ENCODE peak calls at places on chromosomes 11 and 22, in seven cellular contexts. L, G, E, D, X, C and S are unnamed samples.

GRCh38 chr11:76660533-76661305 is 9.8 kb downstream of the LRRC32 start:
- DNase-seq in L (peak), G (no peak), E (no peak), D (no peak), X (no peak), C (no peak), S (no peak)

GRCh38 chr11:8989411-8989810 is 14.4 kb downstream of the NRIP3 start:
- DNase-seq in L (no peak), G (no peak), E (no peak), D (peak), X (no peak), C (no peak), S (peak)

GRCh38 chr11:74641905-74642304 is 49.5 kb downstream of the POLD3 start:
- DNase-seq in L (no peak), G (peak), E (no peak), D (no peak), X (no peak), C (no peak), S (no peak)

GRCh38 chr22:19115628-19116027 is 6.6 kb downstream of the DGCR2 start:
- DNase-seq in L (no peak), G (no peak), E (no peak), D (no peak), X (no peak), C (peak), S (no peak)

GRCh38 chr11:16860632-16861031 is 122.2 kb downstream of the C11orf58 start:
- DNase-seq in L (no peak), G (no peak), E (no peak), D (no peak), X (no peak), C (no peak), S (no peak)

GRCh38 chr11:112016088-112016764 is 9.0 kb upstream of the DLAT start:
- DNase-seq in L (no peak), G (peak), E (no peak), D (peak), X (no peak), C (no peak), S (peak)

GRCh38 chr11:77172666-77172982 is 44.6 kb downstream of the MYO7A start:
- DNase-seq in L (no peak), G (no peak), E (no peak), D (peak), X (no peak), C (no peak), S (no peak)

GRCh38 chr11:41446566-41446965 is 12.9 kb downstream of the LRRC4C start:
- DNase-seq in L (no peak), G (no peak), E (no peak), D (peak), X (no peak), C (no peak), S (no peak)

GRCh38 chr11:58004664-58005063 is 19.0 kb upstream of the OR9Q1 start:
- DNase-seq in L (no peak), G (no peak), E (no peak), D (no peak), X (no peak), C (no peak), S (no peak)

GRCh38 chr11:20127671-20128527 is 32.4 kb downstream of the DBX1 start:
- DNase-seq in L (no peak), G (peak), E (no peak), D (peak), X (no peak), C (peak), S (peak)

GRCh38 chr11:66902486-66903177 is 45.8 kb downstream of the LRFN4 start:
- DNase-seq in L (no peak), G (no peak), E (no peak), D (no peak), X (no peak), C (no peak), S (no peak)

GRCh38 chr11:87879118-87879517 is 296.1 kb downstream of the RAB38 start:
- DNase-seq in L (no peak), G (no peak), E (no peak), D (no peak), X (no peak), C (no peak), S (no peak)

GRCh38 chr22:45526263-45526662 is 23.6 kb downstream of the FBLN1 start:
- DNase-seq in L (no peak), G (no peak), E (no peak), D (no peak), X (no peak), C (no peak), S (no peak)

GRCh38 chr11:119774180-119774763 is 45.3 kb upstream of the NECTIN1 start:
- DNase-seq in L (no peak), G (peak), E (no peak), D (no peak), X (no peak), C (no peak), S (peak)

GRCh38 chr11:115965754-115966504 is 461.7 kb upstream of the CADM1 start:
- DNase-seq in L (no peak), G (peak), E (no peak), D (peak), X (no peak), C (no peak), S (peak)

GRCh38 chr22:22442928-22443709 is 65.4 kb downstream of the ZNF280B start:
- DNase-seq in L (no peak), G (no peak), E (no peak), D (no peak), X (no peak), C (no peak), S (no peak)

GRCh38 chr11:128342511-128343133 is 244.7 kb downstream of the ETS1 start:
- DNase-seq in L (no peak), G (no peak), E (no peak), D (peak), X (no peak), C (peak), S (peak)

GRCh38 chr11:289145-289705 is 299 bp downstream of the PGGHG start:
- DNase-seq in L (no peak), G (peak), E (no peak), D (no peak), X (no peak), C (peak), S (no peak)

GRCh38 chr11:43360361-43361032 is 1.8 kb downstream of the TTC17 start:
- DNase-seq in L (no peak), G (no peak), E (no peak), D (peak), X (no peak), C (no peak), S (peak)

GRCh38 chr11:616320-617220 is 820 bp upstream of the IRF7 start:
- DNase-seq in L (no peak), G (no peak), E (no peak), D (no peak), X (no peak), C (no peak), S (no peak)

GRCh38 chr11:43925932-43926505 is 16.4 kb upstream of the C11orf96 start:
- DNase-seq in L (no peak), G (no peak), E (no peak), D (no peak), X (no peak), C (no peak), S (peak)

GRCh38 chr11:120339394-120339890 is 3.2 kb downstream of the ARHGEF12 start:
- DNase-seq in L (no peak), G (peak), E (no peak), D (no peak), X (no peak), C (peak), S (peak)

GRCh38 chr11:19739872-19740271 is 27.2 kb downstream of the NAV2 start:
- DNase-seq in L (peak), G (no peak), E (no peak), D (no peak), X (no peak), C (no peak), S (peak)

GRCh38 chr11:102846292-102846691 is 2.9 kb upstream of the MMP3 start:
- DNase-seq in L (no peak), G (no peak), E (no peak), D (peak), X (no peak), C (no peak), S (no peak)

GRCh38 chr11:8252946-8253345 is 10.7 kb downstream of the LMO1 start:
- DNase-seq in L (no peak), G (peak), E (no peak), D (no peak), X (no peak), C (no peak), S (no peak)

GRCh38 chr11:86370922-86371614 is 3.6 kb upstream of the CCDC81 start:
- DNase-seq in L (no peak), G (peak), E (no peak), D (peak), X (no peak), C (no peak), S (peak)

GRCh38 chr11:22633354-22633902 is 7.8 kb upstream of the FANCF start:
- DNase-seq in L (no peak), G (no peak), E (no peak), D (no peak), X (no peak), C (no peak), S (no peak)

GRCh38 chr11:47409440-47410403 is 1.3 kb downstream of the SLC39A13 start:
- DNase-seq in L (peak), G (no peak), E (no peak), D (no peak), X (no peak), C (no peak), S (no peak)

GRCh38 chr11:134418119-134418840 is 6.2 kb upstream of the B3GAT1 start:
- DNase-seq in L (no peak), G (no peak), E (no peak), D (no peak), X (no peak), C (no peak), S (peak)

GRCh38 chr22:27348634-27349033 is 452.9 kb downstream of the MN1 start:
- DNase-seq in L (no peak), G (peak), E (no peak), D (peak), X (no peak), C (no peak), S (peak)

GRCh38 chr11:2090172-2091111 is 48.7 kb downstream of the IGF2 start:
- DNase-seq in L (peak), G (no peak), E (no peak), D (no peak), X (no peak), C (no peak), S (no peak)

GRCh38 chr11:96256604-96257003 is 86.4 kb downstream of the MAML2 start:
- DNase-seq in L (no peak), G (no peak), E (no peak), D (no peak), X (no peak), C (no peak), S (no peak)

GRCh38 chr11:2166091-2166851 is 5.3 kb upstream of the INS start:
- DNase-seq in L (no peak), G (no peak), E (no peak), D (no peak), X (no peak), C (peak), S (peak)

GRCh38 chr22:45872659-45873263 is 104.2 kb downstream of the WNT7B start:
- DNase-seq in L (no peak), G (no peak), E (no peak), D (no peak), X (no peak), C (no peak), S (no peak)

GRCh38 chr22:45318168-45318557 is 8.4 kb downstream of the FAM118A start:
- DNase-seq in L (peak), G (peak), E (no peak), D (peak), X (no peak), C (peak), S (peak)

GRCh38 chr22:37538590-37539357 is 19.6 kb upstream of the CARD10 start:
- DNase-seq in L (peak), G (peak), E (peak), D (peak), X (peak), C (peak), S (peak)

GRCh38 chr11:19803506-19803998 is 90.9 kb downstream of the NAV2 start:
- DNase-seq in L (no peak), G (peak), E (no peak), D (no peak), X (no peak), C (no peak), S (no peak)

GRCh38 chr22:29983296-29983917 is 96.9 kb upstream of the HORMAD2 start:
- DNase-seq in L (no peak), G (no peak), E (no peak), D (no peak), X (no peak), C (no peak), S (no peak)

GRCh38 chr22:29977107-29977506 is 94.1 kb downstream of the MTMR3 start:
- DNase-seq in L (no peak), G (no peak), E (no peak), D (no peak), X (no peak), C (no peak), S (no peak)

GRCh38 chr22:29975494-29975893 is 92.5 kb downstream of the MTMR3 start:
- DNase-seq in L (no peak), G (no peak), E (no peak), D (no peak), X (no peak), C (no peak), S (no peak)

DNA sequence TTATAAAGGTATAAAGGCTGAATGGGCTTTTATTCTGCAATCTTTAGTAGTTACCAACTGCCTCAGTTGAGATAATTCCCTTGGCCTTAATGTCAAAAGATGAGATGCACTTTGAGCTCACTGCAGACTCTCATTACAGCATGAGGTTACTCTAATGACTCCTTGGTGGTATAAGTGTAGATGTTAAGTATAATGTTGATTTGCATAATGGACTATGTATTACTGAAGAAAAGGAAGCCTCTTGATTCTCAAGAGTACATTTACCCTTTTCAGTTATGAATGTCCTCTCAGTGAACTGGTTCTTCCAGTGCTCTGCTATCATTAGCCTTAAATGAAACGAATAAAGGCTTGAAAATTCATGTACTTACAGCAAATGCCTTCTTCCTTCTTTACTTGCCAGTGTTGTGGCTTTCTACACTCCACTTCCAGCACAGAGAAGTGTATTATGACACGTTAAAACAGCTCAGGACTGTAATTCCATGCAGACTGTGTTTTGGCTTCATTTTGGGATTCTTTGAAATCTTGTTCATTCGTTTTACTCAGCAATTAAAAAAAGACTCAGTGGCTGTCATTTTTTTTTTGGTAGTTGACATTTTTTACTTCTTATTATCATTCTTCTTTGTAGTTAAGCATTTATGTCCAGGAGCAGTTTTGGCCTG is 96.8 kb downstream of the MTMR3 start:
- DNase-seq in L (no peak), G (no peak), E (no peak), D (peak), X (no peak), C (no peak), S (no peak)
- H3K4me3 ChIP-seq in L (no peak), G (no peak), E (no peak), D (no peak), X (no peak), C (no peak), S (no peak)

DNA sequence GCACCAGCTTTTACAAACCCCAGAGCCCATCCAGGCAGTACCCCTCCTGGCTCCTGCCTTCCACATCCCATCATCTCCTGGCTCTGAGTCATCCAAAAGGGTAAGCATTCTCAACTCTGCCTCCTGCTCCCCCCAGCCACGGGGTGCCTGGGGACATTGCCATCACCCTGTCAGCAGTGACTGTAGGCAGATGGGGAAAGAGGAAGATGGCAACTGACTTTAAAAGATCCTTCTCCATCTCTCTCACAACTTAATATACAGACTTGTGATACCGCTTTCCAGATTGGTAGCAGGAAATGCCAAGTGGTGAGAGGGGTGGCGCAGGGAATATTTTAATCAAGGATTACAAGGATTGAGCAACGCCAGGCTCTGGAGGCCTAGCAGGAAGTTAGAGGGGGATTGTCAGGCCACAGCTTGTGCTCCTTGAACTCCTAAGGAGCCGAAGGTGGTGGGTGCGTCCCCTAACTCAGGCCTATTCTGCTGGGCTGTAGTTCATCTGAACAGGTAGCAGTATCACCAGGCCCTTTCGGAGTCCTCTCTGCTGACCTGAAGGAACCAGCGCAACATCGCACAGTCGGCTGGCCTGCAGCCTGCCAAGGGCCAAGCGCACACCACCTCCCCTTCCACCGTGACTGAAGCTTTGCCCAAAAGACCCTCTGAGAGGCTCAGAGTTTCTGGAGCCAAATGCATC is 83.3 kb downstream of the ZC3H12C start:
- DNase-seq in L (no peak), G (no peak), E (no peak), D (no peak), X (no peak), C (no peak), S (peak)
- H3K27ac ChIP-seq in L (no peak), G (no peak), E (no peak), D (no peak), X (no peak), C (no peak), S (no peak)

DNA sequence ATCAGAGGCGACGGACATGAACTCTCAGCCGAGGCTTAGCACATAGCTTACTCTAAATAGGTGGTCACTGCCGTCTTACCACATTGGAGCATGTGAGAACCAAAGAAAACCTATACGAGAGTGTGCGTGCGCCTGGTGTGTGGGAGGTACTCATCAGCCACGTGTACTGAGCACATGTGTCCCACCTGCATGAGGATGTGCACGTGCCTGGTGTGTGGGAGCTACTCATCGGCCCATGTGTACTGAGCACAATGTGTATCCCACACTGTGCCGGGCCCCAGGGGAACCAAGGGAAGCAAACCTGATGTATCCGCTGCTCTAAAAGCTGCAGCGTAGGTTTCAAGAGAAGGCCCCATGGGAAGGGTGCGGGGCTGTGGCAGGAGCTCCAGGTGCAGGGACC is 56.4 kb downstream of the ANO1 start:
- DNase-seq in L (no peak), G (no peak), E (no peak), D (no peak), X (no peak), C (no peak), S (no peak)
- H3K4me3 ChIP-seq in L (peak), G (no peak), E (no peak), D (no peak), X (no peak), C (no peak), S (no peak)

GRCh38 chr11:45929486-45930030 is 7.1 kb downstream of the LARGE2 start:
- DNase-seq in L (no peak), G (no peak), E (no peak), D (no peak), X (no peak), C (no peak), S (no peak)

GRCh38 chr11:45930951-45931563 is 8.6 kb downstream of the LARGE2 start:
- DNase-seq in L (no peak), G (no peak), E (no peak), D (no peak), X (no peak), C (no peak), S (no peak)

GRCh38 chr11:45928535-45929215 is 6.2 kb downstream of the LARGE2 start:
- DNase-seq in L (peak), G (no peak), E (no peak), D (no peak), X (no peak), C (no peak), S (no peak)

GRCh38 chr11:45931739-45932138 is 9.3 kb downstream of the LARGE2 start:
- DNase-seq in L (peak), G (no peak), E (no peak), D (no peak), X (no peak), C (no peak), S (no peak)

DNA sequence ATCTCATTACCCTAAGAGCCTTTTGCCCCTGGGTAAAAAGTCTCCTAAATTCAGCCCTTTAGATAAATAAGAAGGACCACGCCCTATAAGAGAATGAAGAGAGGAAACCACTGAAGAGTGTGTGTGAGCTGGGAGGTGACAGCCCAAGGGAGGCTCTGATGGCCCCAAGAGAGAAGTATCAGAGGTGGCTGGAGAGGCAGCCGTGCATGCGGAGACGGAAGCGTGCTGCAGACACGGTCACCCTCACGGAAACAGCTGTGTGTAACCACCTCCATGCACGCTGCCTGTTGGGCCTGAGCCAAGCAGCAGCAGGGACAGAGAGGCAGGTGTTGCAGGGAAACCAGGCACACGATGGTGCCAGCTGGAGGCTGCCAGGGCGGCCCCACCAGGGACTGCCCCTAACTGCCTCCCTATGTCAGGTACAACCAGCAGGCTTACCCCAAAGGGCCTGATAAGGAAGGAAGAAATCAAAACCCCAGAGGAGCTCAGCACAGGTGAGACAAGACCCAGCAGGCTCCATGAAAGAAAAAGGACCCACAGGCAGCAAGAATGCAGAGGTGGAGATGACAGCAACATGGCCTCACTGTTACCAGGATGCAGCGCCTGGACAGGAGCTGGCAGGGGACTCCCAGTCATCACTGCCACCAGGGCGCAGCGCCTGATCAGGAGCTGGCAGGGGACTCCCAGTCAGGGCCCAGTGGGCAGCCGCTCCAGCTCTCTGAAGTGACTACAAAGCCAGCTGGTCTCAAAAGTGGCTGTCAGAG is 7.8 kb downstream of the LARGE2 start:
- DNase-seq in L (peak), G (peak), E (peak), D (no peak), X (no peak), C (peak), S (no peak)
- H3K27ac ChIP-seq in L (no peak), G (peak), E (peak), D (no peak), X (no peak), C (peak), S (no peak)